ENCODE peak calls at places on chromosome 15, in ten cellular contexts. One of them, this sample, is unnamed.
A peak's percentile ranks its signal among the peaks of the same experiment; 100 is the strongest.

GRCh38 chr15:58487724-58488120 is 55.9 kb downstream of the LIPC start:
- DNase-seq in IMR-90: no peak
- DNase-seq in adrenal gland: no peak
- DNase-seq in testis: no peak
- DNase-seq in lower lobe of right lung: no peak
- DNase-seq in A549: no peak
- DNase-seq in breast epithelium: no peak
- DNase-seq in psoas muscle: no peak
- DNase-seq in stomach: no peak
- DNase-seq in suprapubic skin: no peak
- DNase-seq in this sample: no peak

GRCh38 chr15:87755226-87755625 is 501.3 kb downstream of the NTRK3 start:
- DNase-seq in IMR-90: no peak
- DNase-seq in adrenal gland: no peak
- DNase-seq in testis: no peak
- DNase-seq in lower lobe of right lung: no peak
- DNase-seq in A549: no peak
- DNase-seq in breast epithelium: no peak
- DNase-seq in psoas muscle: no peak
- DNase-seq in stomach: no peak
- DNase-seq in suprapubic skin: no peak
- DNase-seq in this sample: no peak

GRCh38 chr15:71691700-71692417 is 118.5 kb upstream of the NR2E3 start:
- DNase-seq in IMR-90: peak; percentile 95
- DNase-seq in adrenal gland: no peak
- DNase-seq in testis: peak; percentile 40
- DNase-seq in lower lobe of right lung: no peak
- DNase-seq in A549: no peak
- DNase-seq in breast epithelium: no peak
- DNase-seq in psoas muscle: no peak
- DNase-seq in stomach: peak; percentile 71
- DNase-seq in suprapubic skin: no peak
- DNase-seq in this sample: no peak

GRCh38 chr15:60781211-60781713 is 302.3 kb upstream of the ICE2 start:
- DNase-seq in IMR-90: no peak
- DNase-seq in adrenal gland: no peak
- DNase-seq in testis: no peak
- DNase-seq in lower lobe of right lung: no peak
- DNase-seq in A549: no peak
- DNase-seq in breast epithelium: no peak
- DNase-seq in psoas muscle: no peak
- DNase-seq in stomach: no peak
- DNase-seq in suprapubic skin: no peak
- DNase-seq in this sample: no peak

GRCh38 chr15:40249477-40250303 is 10.8 kb downstream of the PAK6 start:
- DNase-seq in IMR-90: peak; percentile 37
- DNase-seq in adrenal gland: no peak
- DNase-seq in testis: no peak
- DNase-seq in lower lobe of right lung: peak; percentile 41
- DNase-seq in A549: no peak
- DNase-seq in breast epithelium: no peak
- DNase-seq in psoas muscle: peak; percentile 32
- DNase-seq in stomach: no peak
- DNase-seq in suprapubic skin: no peak
- DNase-seq in this sample: no peak

GRCh38 chr15:75620043-75620775 is 5.3 kb downstream of the SNUPN start:
- DNase-seq in IMR-90: peak; percentile 39
- DNase-seq in adrenal gland: no peak
- DNase-seq in testis: peak; percentile 35
- DNase-seq in lower lobe of right lung: no peak
- DNase-seq in A549: no peak
- DNase-seq in breast epithelium: no peak
- DNase-seq in psoas muscle: no peak
- DNase-seq in stomach: peak; percentile 27
- DNase-seq in suprapubic skin: no peak
- DNase-seq in this sample: peak; percentile 94

GRCh38 chr15:70436428-70436827 is 326.9 kb downstream of the UACA start:
- DNase-seq in IMR-90: no peak
- DNase-seq in adrenal gland: no peak
- DNase-seq in testis: no peak
- DNase-seq in lower lobe of right lung: no peak
- DNase-seq in A549: no peak
- DNase-seq in breast epithelium: no peak
- DNase-seq in psoas muscle: no peak
- DNase-seq in stomach: no peak
- DNase-seq in suprapubic skin: no peak
- DNase-seq in this sample: no peak

GRCh38 chr15:98713585-98714001 is 65.3 kb downstream of the IGF1R start:
- DNase-seq in IMR-90: no peak
- DNase-seq in adrenal gland: no peak
- DNase-seq in testis: no peak
- DNase-seq in lower lobe of right lung: no peak
- DNase-seq in A549: no peak
- DNase-seq in breast epithelium: no peak
- DNase-seq in psoas muscle: no peak
- DNase-seq in stomach: peak; percentile 53
- DNase-seq in suprapubic skin: no peak
- DNase-seq in this sample: no peak

GRCh38 chr15:51281368-51281967 is 56.9 kb downstream of the CYP19A1 start:
- DNase-seq in IMR-90: peak; percentile 53
- DNase-seq in adrenal gland: peak; percentile 57
- DNase-seq in testis: peak; percentile 80
- DNase-seq in lower lobe of right lung: peak; percentile 68
- DNase-seq in A549: peak; percentile 60
- DNase-seq in breast epithelium: no peak
- DNase-seq in psoas muscle: peak; percentile 72
- DNase-seq in stomach: peak; percentile 64
- DNase-seq in suprapubic skin: no peak
- DNase-seq in this sample: peak; percentile 76

GRCh38 chr15:37246856-37247255 is 146.5 kb upstream of the MEIS2 start:
- DNase-seq in IMR-90: no peak
- DNase-seq in adrenal gland: no peak
- DNase-seq in testis: no peak
- DNase-seq in lower lobe of right lung: no peak
- DNase-seq in A549: no peak
- DNase-seq in breast epithelium: no peak
- DNase-seq in psoas muscle: no peak
- DNase-seq in stomach: no peak
- DNase-seq in suprapubic skin: no peak
- DNase-seq in this sample: no peak
- H3K4me1 ChIP-seq in IMR-90: no peaks in the 10 kb centered on the region
- H3K4me1 ChIP-seq in adrenal gland: no peaks in the 10 kb centered on the region
- H3K4me1 ChIP-seq in testis: no peaks in the 10 kb centered on the region
- H3K4me1 ChIP-seq in lower lobe of right lung: no peaks in the 10 kb centered on the region
- H3K4me1 ChIP-seq in A549: no peaks in the 10 kb centered on the region
- H3K4me1 ChIP-seq in breast epithelium: no peaks in the 10 kb centered on the region
- H3K4me1 ChIP-seq in psoas muscle: no peaks in the 10 kb centered on the region
- H3K4me1 ChIP-seq in stomach: no peaks in the 10 kb centered on the region
- H3K4me1 ChIP-seq in suprapubic skin: no peaks in the 10 kb centered on the region
- H3K4me1 ChIP-seq in this sample: no peaks in the 10 kb centered on the region

DNA sequence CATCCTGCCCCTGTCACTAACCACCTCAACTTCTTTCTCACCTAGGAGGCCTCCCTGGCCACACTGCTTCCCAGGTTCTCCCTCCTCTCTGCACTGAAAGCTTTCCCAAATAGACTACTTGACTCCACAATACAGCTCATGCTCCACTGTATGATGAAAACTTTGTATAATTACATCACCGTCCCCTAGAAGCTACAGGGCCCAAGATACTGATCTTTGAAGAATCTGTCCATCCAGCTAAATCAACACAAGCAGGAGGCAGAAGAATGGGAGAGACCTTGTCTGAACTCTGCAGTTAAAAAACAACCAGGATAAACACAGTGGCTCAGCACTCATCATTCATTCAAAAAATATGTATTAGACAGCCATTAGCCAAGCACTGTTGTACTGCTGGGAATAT is 26.4 kb upstream of the RPS17 start:
- DNase-seq in IMR-90: peak; percentile 81
- DNase-seq in adrenal gland: no peak
- DNase-seq in testis: no peak
- DNase-seq in lower lobe of right lung: no peak
- DNase-seq in A549: no peak
- DNase-seq in breast epithelium: no peak
- DNase-seq in psoas muscle: no peak
- DNase-seq in stomach: no peak
- DNase-seq in suprapubic skin: no peak
- DNase-seq in this sample: no peak
- H3K27ac ChIP-seq in IMR-90: no peak overlapping the region
- H3K27ac ChIP-seq in adrenal gland: no peak overlapping the region
- H3K27ac ChIP-seq in testis: no peak overlapping the region
- H3K27ac ChIP-seq in lower lobe of right lung: no peak overlapping the region
- H3K27ac ChIP-seq in A549: peak overlapping the region; percentile 7
- H3K27ac ChIP-seq in breast epithelium: no peak overlapping the region
- H3K27ac ChIP-seq in psoas muscle: no peak overlapping the region
- H3K27ac ChIP-seq in stomach: no peak overlapping the region
- H3K27ac ChIP-seq in suprapubic skin: no peak overlapping the region
- H3K27ac ChIP-seq in this sample: no peak overlapping the region

DNA sequence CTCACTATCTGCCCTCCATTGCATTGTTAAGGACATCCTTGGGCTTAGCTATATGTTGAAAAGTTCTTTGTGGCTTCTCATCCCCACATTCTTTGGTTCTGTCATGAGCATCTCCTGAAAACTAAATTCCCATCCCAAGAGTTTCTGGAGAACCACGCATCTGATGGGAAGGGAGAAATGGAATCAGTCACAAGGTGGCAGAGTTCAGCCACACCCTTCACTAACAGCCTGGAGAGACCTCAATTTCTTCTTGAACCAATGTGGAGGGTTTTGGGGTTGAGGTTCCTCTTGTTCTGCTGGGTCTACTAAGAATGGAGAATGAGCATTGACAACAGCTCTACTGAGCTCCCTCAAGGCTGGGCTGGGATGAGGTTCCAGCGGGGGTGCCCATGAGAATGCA is 15.6 kb upstream of the MAGEL2 start:
- DNase-seq in IMR-90: no peak
- DNase-seq in adrenal gland: no peak
- DNase-seq in testis: no peak
- DNase-seq in lower lobe of right lung: no peak
- DNase-seq in A549: no peak
- DNase-seq in breast epithelium: no peak
- DNase-seq in psoas muscle: no peak
- DNase-seq in stomach: no peak
- DNase-seq in suprapubic skin: no peak
- DNase-seq in this sample: no peak
- TF ChIP-seq CTCF in IMR-90: no peak
- TF ChIP-seq CTCF in adrenal gland: no peak
- TF ChIP-seq CTCF in testis: no peak
- TF ChIP-seq CTCF in lower lobe of right lung: no peak
- TF ChIP-seq CTCF in A549: no peak
- TF ChIP-seq CTCF in breast epithelium: no peak
- TF ChIP-seq CTCF in psoas muscle: no peak
- TF ChIP-seq CTCF in stomach: no peak
- TF ChIP-seq CTCF in suprapubic skin: no peak
- TF ChIP-seq CTCF in this sample: no peak

DNA sequence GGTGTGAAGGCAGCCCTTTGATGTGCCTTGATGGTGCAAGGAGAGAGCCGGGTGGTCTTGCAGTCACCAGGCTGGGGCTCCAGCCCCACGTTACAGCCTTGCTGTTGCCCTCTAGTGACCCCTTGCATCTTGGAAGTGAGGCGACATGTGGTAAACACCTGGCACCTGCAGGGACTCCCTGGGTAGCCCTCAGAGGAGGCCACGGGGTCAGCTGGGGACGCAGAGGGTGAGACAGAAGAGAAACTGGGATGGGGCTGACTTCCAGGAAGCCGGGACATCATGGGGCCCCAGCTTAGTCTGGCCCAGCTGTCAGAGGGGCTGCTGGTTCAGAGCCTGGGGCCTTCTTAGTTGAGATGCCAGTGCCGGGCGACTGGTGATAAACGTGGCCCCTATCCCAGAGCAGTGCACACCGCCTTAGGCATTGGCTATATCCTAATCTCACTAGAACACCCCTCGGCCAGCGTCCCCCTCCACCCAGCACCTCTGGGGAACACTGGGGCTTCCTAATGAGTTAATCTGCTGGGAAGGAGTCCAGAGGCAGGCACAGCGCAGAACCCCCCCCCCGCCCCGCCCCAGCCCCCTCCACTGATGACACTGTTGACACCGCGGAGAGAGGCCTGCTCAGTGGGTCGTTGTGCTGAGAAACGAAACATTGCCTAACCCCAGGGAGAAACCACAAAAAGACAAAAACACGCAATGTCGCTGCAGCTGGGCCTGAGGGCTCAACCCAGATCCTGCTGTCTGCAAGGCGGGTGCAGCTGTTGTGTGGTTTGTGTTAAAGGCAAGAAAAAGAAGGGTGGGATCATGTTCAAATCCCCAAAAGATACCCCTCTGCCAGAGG is 60.5 kb upstream of the KLF13 start:
- DNase-seq in IMR-90: no peak
- DNase-seq in adrenal gland: peak; percentile 19
- DNase-seq in testis: peak; percentile 19
- DNase-seq in lower lobe of right lung: peak; percentile 72
- DNase-seq in A549: no peak
- DNase-seq in breast epithelium: peak; percentile 36
- DNase-seq in psoas muscle: peak; percentile 59
- DNase-seq in stomach: peak; percentile 59
- DNase-seq in suprapubic skin: peak; percentile 78
- DNase-seq in this sample: peak; percentile 62
- H3K4me1 ChIP-seq in IMR-90: no peaks in the 10 kb centered on the region
- H3K4me1 ChIP-seq in adrenal gland: peaks cover 32% of the 10 kb centered on the region
- H3K4me1 ChIP-seq in testis: peaks cover 5% of the 10 kb centered on the region
- H3K4me1 ChIP-seq in lower lobe of right lung: peaks cover 45% of the 10 kb centered on the region
- H3K4me1 ChIP-seq in A549: peaks cover 24% of the 10 kb centered on the region
- H3K4me1 ChIP-seq in breast epithelium: no peaks in the 10 kb centered on the region
- H3K4me1 ChIP-seq in psoas muscle: peaks cover 16% of the 10 kb centered on the region
- H3K4me1 ChIP-seq in stomach: peaks cover 45% of the 10 kb centered on the region
- H3K4me1 ChIP-seq in suprapubic skin: peaks cover 39% of the 10 kb centered on the region
- H3K4me1 ChIP-seq in this sample: peaks cover 32% of the 10 kb centered on the region

GRCh38 chr15:90076716-90077115 is 25.6 kb downstream of the IDH2 start:
- DNase-seq in IMR-90: no peak
- DNase-seq in adrenal gland: no peak
- DNase-seq in testis: no peak
- DNase-seq in lower lobe of right lung: no peak
- DNase-seq in A549: no peak
- DNase-seq in breast epithelium: no peak
- DNase-seq in psoas muscle: no peak
- DNase-seq in stomach: no peak
- DNase-seq in suprapubic skin: no peak
- DNase-seq in this sample: no peak
- H3K27ac ChIP-seq in IMR-90: no peak overlapping the region
- H3K27ac ChIP-seq in adrenal gland: no peak overlapping the region
- H3K27ac ChIP-seq in testis: no peak overlapping the region
- H3K27ac ChIP-seq in lower lobe of right lung: no peak overlapping the region
- H3K27ac ChIP-seq in A549: no peak overlapping the region
- H3K27ac ChIP-seq in breast epithelium: no peak overlapping the region
- H3K27ac ChIP-seq in psoas muscle: peak overlapping the region; percentile 85
- H3K27ac ChIP-seq in stomach: no peak overlapping the region
- H3K27ac ChIP-seq in suprapubic skin: peak overlapping the region; percentile 64
- H3K27ac ChIP-seq in this sample: no peak overlapping the region